ENCODE peak calls at places on chromosomes 6 and 20, in nine cellular contexts. D, I, A, Z, T, W, Q, J and N are unnamed samples.
A peak's percentile ranks its signal among the peaks of the same experiment; 100 is the strongest.

GRCh38 chr6:159023893-159024292 is 20.9 kb downstream of the TAGAP start:
- DNase-seq in D (no peak), I (no peak), A (no peak), Z (no peak), T (peak; percentile 41), W (no peak), Q (no peak), J (no peak), N (no peak)

GRCh38 chr6:107607109-107607508 is 117.2 kb downstream of the SOBP start:
- DNase-seq in D (no peak), I (no peak), A (no peak), Z (no peak), T (no peak), W (no peak), Q (no peak), J (no peak), N (no peak)

GRCh38 chr6:130744601-130745382 is 82.4 kb upstream of the SMLR1 start:
- DNase-seq in D (no peak), I (no peak), A (no peak), Z (no peak), T (no peak), W (no peak), Q (no peak), J (no peak), N (no peak)

GRCh38 chr6:106005013-106005412 is 81.1 kb upstream of the PRDM1 start:
- DNase-seq in D (no peak), I (no peak), A (peak; percentile 59), Z (no peak), T (no peak), W (no peak), Q (no peak), J (no peak), N (no peak)

GRCh38 chr20:58707770-58708169 is 15.2 kb downstream of the NPEPL1 start:
- DNase-seq in D (no peak), I (peak; percentile 10), A (no peak), Z (no peak), T (no peak), W (no peak), Q (no peak), J (no peak), N (no peak)

GRCh38 chr6:70819715-70820114 is 137.1 kb downstream of the B3GAT2 start:
- DNase-seq in D (no peak), I (no peak), A (peak; percentile 32), Z (no peak), T (peak; percentile 32), W (no peak), Q (no peak), J (no peak), N (no peak)

GRCh38 chr6:12232339-12232738 is 57.8 kb upstream of the EDN1 start:
- DNase-seq in D (no peak), I (no peak), A (peak; percentile 28), Z (no peak), T (no peak), W (no peak), Q (no peak), J (no peak), N (no peak)

GRCh38 chr6:130708338-130708737 is 118.9 kb upstream of the SMLR1 start:
- DNase-seq in D (no peak), I (no peak), A (peak; percentile 50), Z (no peak), T (no peak), W (no peak), Q (no peak), J (no peak), N (no peak)

GRCh38 chr6:21382821-21383455 is 210.6 kb upstream of the SOX4 start:
- DNase-seq in D (no peak), I (no peak), A (no peak), Z (no peak), T (no peak), W (no peak), Q (no peak), J (no peak), N (peak; percentile 68)

DNA sequence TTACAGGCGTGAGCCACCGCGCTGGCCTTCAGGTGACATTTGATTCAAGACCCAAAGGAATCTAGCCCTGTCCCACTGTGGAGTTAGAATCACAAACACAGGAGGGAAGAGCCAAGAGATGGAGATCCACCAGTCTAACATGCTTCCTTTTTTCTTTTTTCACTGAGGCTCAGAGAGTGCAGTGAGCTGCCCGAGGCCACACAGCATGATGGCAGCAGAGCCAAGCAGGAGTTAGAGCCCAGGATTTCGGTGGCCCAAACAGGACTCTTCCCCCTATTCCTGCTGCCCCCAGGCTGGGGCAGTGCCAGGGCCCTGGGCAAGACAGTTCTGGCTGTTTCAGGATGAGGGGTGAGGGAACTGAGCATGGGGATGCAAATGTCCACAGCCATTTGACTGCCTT is 8.1 kb upstream of the SPDEF start:
- DNase-seq in D (no peak), I (no peak), A (no peak), Z (no peak), T (no peak), W (no peak), Q (no peak), J (no peak), N (no peak)
- H3K4me3 ChIP-seq in D (no peak overlapping the region), I (no peak overlapping the region), A (no peak overlapping the region), Z (no peak overlapping the region), T (no peak overlapping the region), W (no peak overlapping the region), Q (no peak overlapping the region), J (no peak overlapping the region), N (no peak overlapping the region)

GRCh38 chr6:28335040-28335563 is 846 bp downstream of the ZSCAN31 start:
- DNase-seq in D (no peak), I (no peak), A (no peak), Z (no peak), T (no peak), W (no peak), Q (peak; percentile 35), J (no peak), N (no peak)

GRCh38 chr6:28333599-28334018 is 2.3 kb downstream of the ZSCAN31 start:
- DNase-seq in D (no peak), I (no peak), A (no peak), Z (no peak), T (no peak), W (no peak), Q (no peak), J (no peak), N (no peak)

GRCh38 chr6:28335564-28336283 is at the start of gene ZSCAN31:
- DNase-seq in D (peak; percentile 96), I (peak; percentile 98), A (peak; percentile 99), Z (peak; percentile 97), T (peak; percentile 94), W (peak; percentile 84), Q (peak; percentile 96), J (peak; percentile 81), N (peak; percentile 95)

GRCh38 chr6:28334272-28335039 is 1.5 kb downstream of the ZSCAN31 start:
- DNase-seq in D (no peak), I (no peak), A (no peak), Z (no peak), T (no peak), W (no peak), Q (no peak), J (no peak), N (no peak)

DNA sequence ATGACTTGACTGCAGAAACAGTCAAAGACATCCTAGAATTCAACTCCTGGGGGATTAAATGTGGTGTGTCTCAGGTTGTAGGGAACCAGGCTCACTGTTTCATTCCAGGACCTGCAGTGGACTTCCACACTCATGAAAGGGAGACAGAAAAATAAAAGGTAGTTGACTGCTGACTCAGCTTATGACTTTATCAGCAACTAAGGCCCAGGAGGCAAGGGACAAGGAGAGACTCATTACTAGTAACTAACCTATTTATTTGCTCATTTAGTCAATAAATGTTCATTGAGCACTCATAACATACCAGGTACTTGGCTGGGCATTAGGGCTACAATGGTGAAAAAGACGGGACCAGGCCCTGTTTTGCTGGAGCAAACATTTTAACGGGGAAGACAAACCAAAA is 2.9 kb downstream of the ZSCAN31 start:
- DNase-seq in D (no peak), I (no peak), A (no peak), Z (no peak), T (no peak), W (no peak), Q (no peak), J (no peak), N (no peak)
- TF ChIP-seq CTCF in D (no peak), I (no peak), A (no peak), Z (no peak), T (no peak), W (no peak), Q (no peak), J (no peak), N (no peak)

DNA sequence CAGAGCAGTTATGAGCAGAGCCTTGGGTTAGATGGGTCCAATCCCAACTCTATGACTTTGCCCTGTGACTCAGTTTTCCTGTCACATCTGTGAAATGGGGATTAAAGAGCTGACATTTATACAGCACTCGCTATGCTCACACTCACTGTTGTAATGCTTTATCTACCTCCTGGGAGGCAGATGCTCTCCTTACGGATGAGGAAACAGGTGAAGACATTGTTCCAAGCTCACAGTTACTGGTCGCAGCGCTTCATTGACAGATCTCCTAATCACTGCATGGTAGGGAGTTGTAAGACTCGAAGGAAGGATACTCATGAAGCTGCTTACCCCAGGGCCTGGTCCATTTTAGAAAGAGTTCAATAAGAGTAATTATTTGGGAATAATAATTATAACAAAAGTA is 2.9 kb upstream of the MYLK2 start:
- DNase-seq in D (no peak), I (no peak), A (no peak), Z (no peak), T (no peak), W (no peak), Q (no peak), J (no peak), N (no peak)
- H3K4me1 ChIP-seq in D (peaks cover 8% of the 10 kb centered on the region), I (no peaks in the 10 kb centered on the region), A (peaks cover 19% of the 10 kb centered on the region), Z (peaks cover 39% of the 10 kb centered on the region), T (no peaks in the 10 kb centered on the region), W (no peaks in the 10 kb centered on the region), Q (peaks cover 6% of the 10 kb centered on the region), J (no peaks in the 10 kb centered on the region), N (peaks cover 8% of the 10 kb centered on the region)

GRCh38 chr20:62861732-62862336 is at the start of gene TCFL5:
- DNase-seq in D (peak; percentile 94), I (peak; percentile 78), A (peak; percentile 76), Z (peak; percentile 91), T (peak; percentile 76), W (peak; percentile 58), Q (peak; percentile 94), J (peak; percentile 68), N (peak; percentile 92)

GRCh38 chr20:62860924-62861691 is 514 bp downstream of the TCFL5 start:
- DNase-seq in D (no peak), I (no peak), A (no peak), Z (no peak), T (no peak), W (no peak), Q (peak; percentile 60), J (no peak), N (no peak)

GRCh38 chr20:62860391-62860923 is 1.2 kb downstream of the TCFL5 start:
- DNase-seq in D (no peak), I (no peak), A (peak; percentile 45), Z (no peak), T (peak; percentile 32), W (no peak), Q (no peak), J (no peak), N (no peak)

GRCh38 chr20:62858059-62858458 is 3.6 kb downstream of the TCFL5 start:
- DNase-seq in D (no peak), I (no peak), A (no peak), Z (no peak), T (no peak), W (no peak), Q (no peak), J (no peak), N (no peak)

DNA sequence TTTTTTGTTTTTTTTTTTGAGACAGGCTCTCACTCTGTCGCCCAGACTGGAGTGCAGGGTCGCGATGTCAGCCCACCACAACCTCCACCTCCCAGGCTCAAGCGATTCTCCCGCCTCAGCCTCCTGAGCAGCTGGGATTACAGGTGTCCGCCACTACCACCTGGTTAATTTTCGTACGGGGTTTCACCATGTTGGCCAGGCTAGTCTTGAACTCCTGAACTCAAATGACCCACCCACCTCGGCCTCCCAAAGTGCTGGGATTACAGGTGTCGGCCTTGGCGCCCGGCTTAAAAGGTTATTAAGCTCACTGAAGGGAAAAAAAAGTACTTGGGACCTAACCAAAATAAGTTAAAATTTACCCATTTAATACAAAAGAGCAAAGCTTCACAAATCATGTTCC is 1.9 kb downstream of the TCFL5 start:
- DNase-seq in D (no peak), I (no peak), A (no peak), Z (no peak), T (no peak), W (no peak), Q (no peak), J (no peak), N (no peak)
- H3K4me3 ChIP-seq in D (peak overlapping the region; percentile 50), I (no peak overlapping the region), A (no peak overlapping the region), Z (no peak overlapping the region), T (peak overlapping the region; percentile 19), W (no peak overlapping the region), Q (no peak overlapping the region), J (no peak overlapping the region), N (peak overlapping the region; percentile 68)